ENCODE peak calls at places on chromosomes 1 and 21, in five cellular contexts. M is ascending aorta; L is A549; D is uterus; W is CD4-positive, alpha-beta memory T cell. T is an unnamed sample. For H3K4me1, the result is how much of the 10 kb centered on the place peaks cover.

GRCh38 chr21:37047079-37047478 is 25.8 kb downstream of the PIGP start:
- DNase-seq in M (no peak), L (peak), D (no peak), W (no peak), T (no peak)

GRCh38 chr1:234971586-234972297 is 156.9 kb downstream of the TOMM20 start:
- DNase-seq in M (no peak), L (no peak), D (no peak), W (no peak), T (no peak)

GRCh38 chr1:65422241-65423203 is 2.1 kb downstream of the LEPR start:
- DNase-seq in M (no peak), L (peak), D (no peak), W (no peak), T (no peak)

GRCh38 chr1:167168424-167168823 is 52.3 kb upstream of the POU2F1 start:
- DNase-seq in M (no peak), L (no peak), D (no peak), W (no peak), T (no peak)

GRCh38 chr1:223754681-223755431 is 42.5 kb downstream of the CAPN2 start:
- DNase-seq in M (no peak), L (no peak), D (no peak), W (no peak), T (no peak)

GRCh38 chr1:172325562-172325961 is 94.9 kb upstream of the C1orf105 start:
- DNase-seq in M (no peak), L (peak), D (no peak), W (no peak), T (peak)

GRCh38 chr21:34335316-34335715 is 28.5 kb upstream of the KCNE2 start:
- DNase-seq in M (no peak), L (no peak), D (no peak), W (no peak), T (peak)

GRCh38 chr1:209207701-209208286 is 375.7 kb upstream of the CAMK1G start:
- DNase-seq in M (no peak), L (peak), D (peak), W (no peak), T (peak)

GRCh38 chr21:14482165-14482564 is 64.0 kb downstream of the SAMSN1 start:
- DNase-seq in M (no peak), L (no peak), D (no peak), W (peak), T (no peak)

GRCh38 chr1:210292276-210292851 is 36.3 kb upstream of the HHAT start:
- DNase-seq in M (no peak), L (peak), D (peak), W (peak), T (no peak)

GRCh38 chr1:167127661-167128060 is 33.8 kb downstream of the STYXL2 start:
- DNase-seq in M (no peak), L (no peak), D (no peak), W (no peak), T (no peak)

GRCh38 chr21:14869984-14870840 is 194.6 kb downstream of the NRIP1 start:
- DNase-seq in M (no peak), L (no peak), D (no peak), W (no peak), T (no peak)

GRCh38 chr1:14435368-14436023 is 163.0 kb upstream of the KAZN start:
- DNase-seq in M (no peak), L (no peak), D (no peak), W (no peak), T (no peak)

GRCh38 chr1:159821171-159821867 is 5.4 kb upstream of the SLAMF8 start:
- DNase-seq in M (no peak), L (peak), D (no peak), W (no peak), T (peak)

GRCh38 chr1:67713071-67713806 is 28.2 kb downstream of the GADD45A start:
- DNase-seq in M (no peak), L (peak), D (peak), W (no peak), T (peak)

GRCh38 chr1:21378705-21379494 is 61.0 kb upstream of the NBPF3 start:
- DNase-seq in M (no peak), L (peak), D (no peak), W (no peak), T (peak)

GRCh38 chr1:74470262-74470661 is 42.1 kb downstream of the LRRC53 start:
- DNase-seq in M (no peak), L (no peak), D (no peak), W (no peak), T (no peak)

GRCh38 chr1:228034954-228035837 is 28.4 kb downstream of the WNT3A start:
- DNase-seq in M (no peak), L (no peak), D (no peak), W (no peak), T (no peak)

GRCh38 chr1:177302365-177303044 is 131.7 kb downstream of the BRINP2 start:
- DNase-seq in M (no peak), L (no peak), D (no peak), W (no peak), T (no peak)

GRCh38 chr1:161008857-161009554 is 11.9 kb downstream of the F11R start:
- DNase-seq in M (no peak), L (no peak), D (no peak), W (no peak), T (no peak)

GRCh38 chr1:209831615-209832014 is 3.8 kb downstream of the UTP25 start:
- DNase-seq in M (no peak), L (no peak), D (no peak), W (no peak), T (no peak)

GRCh38 chr1:245298781-245299180 is 144.0 kb downstream of the KIF26B start:
- DNase-seq in M (no peak), L (no peak), D (no peak), W (no peak), T (peak)

GRCh38 chr1:240295811-240296210 is 204.1 kb downstream of the FMN2 start:
- DNase-seq in M (no peak), L (no peak), D (no peak), W (no peak), T (no peak)

GRCh38 chr1:47621483-47621882 is 183.6 kb downstream of the FOXD2 start:
- DNase-seq in M (no peak), L (no peak), D (no peak), W (no peak), T (no peak)

GRCh38 chr1:3099861-3100260 is 30.9 kb downstream of the PRDM16 start:
- DNase-seq in M (no peak), L (no peak), D (no peak), W (no peak), T (no peak)
- H3K4me1 ChIP-seq in M (under half), L (under half), D (under half), W (under half), T (under half)

GRCh38 chr1:226660410-226661182 is 78.5 kb downstream of the ITPKB start:
- DNase-seq in M (no peak), L (no peak), D (peak), W (no peak), T (no peak)

GRCh38 chr1:226659641-226660040 is 79.4 kb downstream of the ITPKB start:
- DNase-seq in M (no peak), L (no peak), D (no peak), W (no peak), T (no peak)

GRCh38 chr1:226657788-226658537 is 81.1 kb downstream of the ITPKB start:
- DNase-seq in M (no peak), L (no peak), D (no peak), W (no peak), T (no peak)

GRCh38 chr1:226658538-226659125 is 80.5 kb downstream of the ITPKB start:
- DNase-seq in M (no peak), L (no peak), D (no peak), W (no peak), T (no peak)

GRCh38 chr1:226659136-226659535 is 79.9 kb downstream of the ITPKB start:
- DNase-seq in M (no peak), L (no peak), D (no peak), W (no peak), T (no peak)
- H3K4me1 ChIP-seq in M (under half), L (under half), D (half or more), W (under half), T (under half)

DNA sequence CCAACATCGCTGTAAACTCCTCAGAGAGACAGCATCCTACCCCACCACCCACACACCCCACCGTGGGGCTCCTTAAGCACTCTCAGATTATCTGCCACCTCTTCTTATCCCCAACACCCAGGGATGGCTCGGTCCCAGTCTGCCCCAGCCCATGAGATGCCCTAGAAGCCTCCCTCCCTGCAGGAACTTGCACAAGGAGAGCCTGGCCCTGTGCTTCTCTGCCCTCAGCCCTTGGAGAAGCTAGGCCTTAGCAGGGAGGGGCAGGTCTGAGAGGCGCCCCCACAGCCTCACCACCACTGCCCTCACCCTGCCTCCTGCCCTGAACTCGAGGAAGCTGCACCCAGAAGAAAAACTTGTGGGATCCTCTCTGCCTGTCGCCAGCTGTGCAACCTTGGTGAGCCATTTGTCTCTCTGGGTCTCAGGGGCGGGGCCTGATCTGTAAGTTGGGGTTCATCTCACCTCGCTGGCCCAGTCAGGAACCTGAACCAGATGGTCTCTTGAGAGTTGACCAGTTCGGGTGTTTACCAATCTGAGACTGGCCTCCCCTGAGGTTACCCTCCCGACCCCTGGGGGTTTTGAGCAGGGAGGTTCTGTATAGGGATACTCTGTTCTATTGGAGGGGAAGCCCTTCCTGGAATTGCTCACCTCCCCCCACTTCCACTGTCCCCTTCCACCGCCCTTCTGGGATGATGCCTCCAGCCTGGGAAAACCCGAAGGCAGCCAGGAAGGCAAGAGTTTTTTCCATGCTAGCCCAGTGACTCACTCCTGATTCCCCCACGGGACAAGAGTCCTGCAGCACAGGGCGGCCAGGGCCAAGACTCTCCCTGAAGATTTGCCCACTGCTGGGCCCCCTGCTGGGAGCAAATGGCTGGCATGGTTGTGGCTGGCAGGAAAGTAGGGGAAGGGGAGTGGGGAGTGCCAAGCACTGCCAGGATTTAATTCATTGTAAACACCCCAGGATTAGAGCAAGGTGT is at the start of gene S100A3:
- DNase-seq in M (no peak), L (peak), D (peak), W (no peak), T (peak)
- H3K4me1 ChIP-seq in M (under half), L (half or more), D (under half), W (under half), T (half or more)

GRCh38 chr1:181113061-181113695 is 24.7 kb downstream of the IER5 start:
- DNase-seq in M (no peak), L (peak), D (no peak), W (no peak), T (peak)

GRCh38 chr1:181114574-181115366 is 26.3 kb downstream of the IER5 start:
- DNase-seq in M (no peak), L (no peak), D (peak), W (no peak), T (no peak)

GRCh38 chr1:181117648-181118449 is 29.3 kb downstream of the IER5 start:
- DNase-seq in M (no peak), L (peak), D (no peak), W (no peak), T (no peak)

GRCh38 chr1:181116819-181117390 is 28.4 kb downstream of the IER5 start:
- DNase-seq in M (no peak), L (no peak), D (no peak), W (no peak), T (no peak)

GRCh38 chr1:181115367-181115684 is 26.8 kb downstream of the IER5 start:
- DNase-seq in M (no peak), L (no peak), D (no peak), W (no peak), T (no peak)
- H3K4me1 ChIP-seq in M (under half), L (half or more), D (under half), W (under half), T (half or more)

GRCh38 chr1:207917086-207917485 is 6.2 kb upstream of the CD34 start:
- DNase-seq in M (no peak), L (no peak), D (no peak), W (no peak), T (no peak)

GRCh38 chr1:207919523-207920210 is 8.7 kb upstream of the CD34 start:
- DNase-seq in M (no peak), L (no peak), D (peak), W (no peak), T (no peak)

GRCh38 chr1:207920481-207921050 is 9.6 kb upstream of the CD34 start:
- DNase-seq in M (no peak), L (no peak), D (peak), W (no peak), T (no peak)

GRCh38 chr1:207918016-207918415 is 7.1 kb upstream of the CD34 start:
- DNase-seq in M (no peak), L (no peak), D (no peak), W (no peak), T (no peak)

DNA sequence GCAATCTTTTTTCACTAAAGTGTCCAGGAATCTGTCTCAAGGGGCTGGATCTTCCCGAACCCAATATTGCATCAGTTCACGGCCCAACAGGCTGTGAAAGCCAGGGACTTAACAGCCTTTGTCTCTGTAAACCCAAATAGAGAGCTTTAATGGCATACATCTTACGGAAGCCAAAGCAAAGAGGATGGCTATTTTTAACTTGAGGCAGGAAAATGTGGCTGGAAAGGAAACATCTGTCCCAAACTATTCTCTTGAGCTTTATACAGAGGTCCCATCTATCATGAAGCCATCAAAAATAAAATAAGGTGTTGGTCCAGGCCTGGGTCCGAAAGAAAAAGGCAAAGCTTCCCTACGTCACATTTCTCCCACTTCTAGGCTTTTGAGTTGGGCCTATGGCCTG is 7.6 kb upstream of the CD34 start:
- DNase-seq in M (no peak), L (no peak), D (no peak), W (no peak), T (no peak)
- H3K4me1 ChIP-seq in M (under half), L (under half), D (under half), W (under half), T (under half)

T was measured in SJSA1.